ENCODE peak calls at places on chromosomes 1 and 21, in seven cellular contexts. D is cardiac muscle cell, W is K562, R is HCT116, Z is GM23248, O is astrocyte, T is breast epithelium. K is an unnamed sample.
A peak's percentile ranks its signal among the peaks of the same experiment; 100 is the strongest.

GRCh38 chr1:226717256-226717909 is 21.7 kb downstream of the ITPKB start:
- DNase-seq in D (no peak), W (no peak), R (no peak), Z (no peak), O (no peak), T (no peak), K (no peak)

GRCh38 chr21:26047279-26047967 is 123.1 kb downstream of the APP start:
- DNase-seq in D (no peak), W (no peak), R (no peak), Z (no peak), O (no peak), T (no peak), K (no peak)

GRCh38 chr1:37634554-37635308 is at the start of gene RSPO1:
- DNase-seq in D (peak; percentile 50), W (peak; percentile 33), R (no peak), Z (peak; percentile 64), O (no peak), T (no peak), K (peak; percentile 33)

GRCh38 chr1:111620412-111620971 is 903 bp downstream of the RAP1A start:
- DNase-seq in D (no peak), W (no peak), R (no peak), Z (no peak), O (no peak), T (no peak), K (peak; percentile 22)

GRCh38 chr1:50333595-50333974 is 89.7 kb downstream of the DMRTA2 start:
- DNase-seq in D (peak; percentile 55), W (peak; percentile 92), R (no peak), Z (peak; percentile 61), O (no peak), T (no peak), K (peak; percentile 24)

GRCh38 chr21:32560896-32561295 is 24.4 kb downstream of the TCP10L start:
- DNase-seq in D (no peak), W (no peak), R (no peak), Z (no peak), O (no peak), T (no peak), K (no peak)

GRCh38 chr1:94926365-94926914 is 470 bp downstream of the CNN3 start:
- DNase-seq in D (peak; percentile 68), W (no peak), R (no peak), Z (peak; percentile 80), O (no peak), T (peak; percentile 57), K (peak; percentile 57)

GRCh38 chr21:9735421-9735961 is 785.9 kb upstream of the TPTE start:
- DNase-seq in D (no peak), W (no peak), R (no peak), Z (no peak), O (no peak), T (no peak), K (no peak)

GRCh38 chr1:55781944-55782482 is 566.8 kb upstream of the USP24 start:
- DNase-seq in D (peak; percentile 50), W (no peak), R (peak; percentile 32), Z (peak; percentile 80), O (peak; percentile 97), T (no peak), K (peak; percentile 74)

GRCh38 chr1:202733251-202733650 is 23.0 kb upstream of the SYT2 start:
- DNase-seq in D (no peak), W (no peak), R (no peak), Z (no peak), O (no peak), T (no peak), K (no peak)

GRCh38 chr1:31957701-31958674 is 19.8 kb upstream of the PTP4A2 start:
- DNase-seq in D (peak; percentile 36), W (peak; percentile 61), R (no peak), Z (no peak), O (no peak), T (no peak), K (no peak)

GRCh38 chr1:1173793-1174415 is at the start of gene TTLL10:
- DNase-seq in D (no peak), W (peak; percentile 22), R (no peak), Z (no peak), O (no peak), T (no peak), K (no peak)

GRCh38 chr1:184563308-184563707 is 176.5 kb downstream of the C1orf21 start:
- DNase-seq in D (peak; percentile 63), W (no peak), R (no peak), Z (peak; percentile 46), O (no peak), T (no peak), K (peak; percentile 58)

GRCh38 chr1:100627018-100627716 is 89.2 kb downstream of the GPR88 start:
- DNase-seq in D (peak; percentile 85), W (no peak), R (no peak), Z (peak; percentile 94), O (peak; percentile 91), T (no peak), K (peak; percentile 76)

GRCh38 chr21:45560106-45561021 is 18.1 kb upstream of the SLC19A1 start:
- DNase-seq in D (no peak), W (no peak), R (no peak), Z (no peak), O (no peak), T (peak; percentile 20), K (no peak)

GRCh38 chr1:229287257-229287656 is 16.3 kb downstream of the RAB4A start:
- DNase-seq in D (no peak), W (no peak), R (no peak), Z (peak; percentile 9), O (no peak), T (no peak), K (no peak)

GRCh38 chr1:239819075-239819474 is 272.6 kb upstream of the FMN2 start:
- DNase-seq in D (no peak), W (no peak), R (no peak), Z (no peak), O (no peak), T (no peak), K (no peak)

GRCh38 chr21:34871026-34871908 is 177.8 kb downstream of the RUNX1 start:
- DNase-seq in D (no peak), W (no peak), R (no peak), Z (no peak), O (no peak), T (no peak), K (no peak)

GRCh38 chr1:203128691-203129500 is 1.4 kb downstream of the ADORA1 start:
- DNase-seq in D (no peak), W (no peak), R (no peak), Z (no peak), O (no peak), T (peak; percentile 43), K (no peak)

GRCh38 chr1:71733121-71733520 is 549.2 kb downstream of the NEGR1 start:
- DNase-seq in D (no peak), W (no peak), R (no peak), Z (no peak), O (no peak), T (no peak), K (no peak)

GRCh38 chr1:74426208-74426932 is 86.0 kb downstream of the LRRC53 start:
- DNase-seq in D (peak; percentile 0), W (no peak), R (no peak), Z (no peak), O (peak; percentile 5), T (no peak), K (no peak)

GRCh38 chr21:39681845-39682244 is 63.1 kb upstream of the IGSF5 start:
- DNase-seq in D (peak; percentile 19), W (no peak), R (no peak), Z (peak; percentile 73), O (peak; percentile 92), T (no peak), K (peak; percentile 66)

GRCh38 chr1:149937779-149938178 is 1.1 kb upstream of the MTMR11 start:
- DNase-seq in D (no peak), W (no peak), R (no peak), Z (peak; percentile 37), O (no peak), T (no peak), K (no peak)
- H3K4me3 ChIP-seq in D (no peak overlapping the region), W (no peak overlapping the region), R (peak overlapping the region; percentile 64), Z (no peak overlapping the region), O (no peak overlapping the region), T (no peak overlapping the region), K (no peak overlapping the region)

GRCh38 chr1:3679098-3679555 is 26.8 kb downstream of the TP73 start:
- DNase-seq in D (no peak), W (no peak), R (no peak), Z (no peak), O (no peak), T (no peak), K (no peak)
- H3K4me3 ChIP-seq in D (no peak overlapping the region), W (no peak overlapping the region), R (no peak overlapping the region), Z (no peak overlapping the region), O (no peak overlapping the region), T (no peak overlapping the region), K (no peak overlapping the region)

DNA sequence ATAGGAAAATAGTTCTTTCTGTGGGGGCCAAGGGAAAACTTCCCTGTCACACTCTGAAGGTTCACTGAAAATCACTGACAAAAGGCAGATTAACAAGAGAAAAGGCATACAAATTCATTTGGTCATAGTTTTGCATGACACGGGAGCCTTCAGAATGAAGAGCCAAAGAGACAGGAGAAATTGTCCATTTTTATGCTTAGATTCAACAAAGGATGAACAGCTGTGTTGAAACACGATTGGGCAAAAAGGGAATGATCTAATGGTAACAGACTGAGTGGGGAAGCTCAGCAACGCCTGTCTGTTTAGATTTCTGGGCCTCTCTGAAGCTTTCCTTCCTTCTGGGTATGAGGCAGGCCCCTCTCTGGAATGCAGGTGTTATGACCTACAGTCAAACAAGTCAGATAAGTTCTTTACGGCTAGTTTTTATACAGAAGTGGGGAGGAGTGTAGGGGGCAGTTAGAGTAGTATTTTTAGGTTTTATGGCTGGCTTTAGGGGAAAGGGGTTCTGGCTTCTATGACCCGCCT is 154.6 kb downstream of the RGS7 start:
- DNase-seq in D (no peak), W (no peak), R (no peak), Z (no peak), O (no peak), T (no peak), K (no peak)
- H3K4me3 ChIP-seq in D (no peak overlapping the region), W (no peak overlapping the region), R (no peak overlapping the region), Z (no peak overlapping the region), O (no peak overlapping the region), T (no peak overlapping the region), K (no peak overlapping the region)

GRCh38 chr1:173481195-173481772 is 4.1 kb downstream of the PRDX6 start:
- DNase-seq in D (no peak), W (no peak), R (no peak), Z (no peak), O (no peak), T (no peak), K (no peak)

GRCh38 chr1:173476664-173477285 is 360 bp upstream of the PRDX6 start:
- DNase-seq in D (peak; percentile 88), W (peak; percentile 96), R (peak; percentile 85), Z (peak; percentile 95), O (peak; percentile 73), T (peak; percentile 86), K (peak; percentile 89)

GRCh38 chr1:173477286-173478098 is at the start of gene PRDX6:
- DNase-seq in D (peak; percentile 88), W (no peak), R (peak; percentile 2), Z (peak; percentile 95), O (peak; percentile 70), T (peak; percentile 56), K (peak; percentile 86)

GRCh38 chr1:173478099-173478555 is 992 bp downstream of the PRDX6 start:
- DNase-seq in D (peak; percentile 92), W (peak; percentile 32), R (peak; percentile 12), Z (peak; percentile 93), O (peak; percentile 88), T (no peak), K (peak; percentile 84)

DNA sequence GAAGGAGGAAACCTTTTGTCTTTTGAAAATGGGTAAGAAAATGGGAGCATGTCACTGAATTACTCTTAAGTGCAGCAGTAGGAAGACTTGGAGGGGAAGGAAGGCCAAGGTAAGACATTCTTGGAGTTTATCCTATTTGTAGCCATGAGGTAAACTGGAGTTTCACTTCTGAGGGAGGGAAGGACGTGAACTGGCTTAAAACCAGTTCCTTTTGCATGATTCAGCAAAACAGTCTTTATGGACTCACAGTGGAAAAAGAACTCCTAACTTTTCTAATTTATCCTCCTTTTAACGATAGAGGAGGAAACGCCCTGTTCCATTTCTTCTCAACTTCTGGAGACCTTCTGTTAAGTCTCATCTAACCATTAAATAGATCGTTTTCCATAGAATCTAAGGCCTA is 2.5 kb downstream of the PRDX6 start:
- DNase-seq in D (peak; percentile 50), W (no peak), R (no peak), Z (peak; percentile 47), O (peak; percentile 23), T (no peak), K (peak; percentile 62)
- H3K4me3 ChIP-seq in D (no peak overlapping the region), W (peak overlapping the region; percentile 89), R (no peak overlapping the region), Z (peak overlapping the region; percentile 99), O (peak overlapping the region; percentile 85), T (no peak overlapping the region), K (peak overlapping the region; percentile 87)

K was measured in fibroblast of villous mesenchyme.